ENCODE peak calls at places on chromosome 10, in five cellular contexts. S, J, P, A and E are unnamed samples.
A peak's percentile ranks its signal among the peaks of the same experiment; 100 is the strongest.

GRCh38 chr10:113854757-113855626 is 531 bp downstream of the NHLRC2 start:
- DNase-seq in J (no peak), A (peak; percentile 59), P (peak; percentile 63), S (peak; percentile 62), E (peak; percentile 85)

GRCh38 chr10:98262571-98262970 is 5.4 kb downstream of the LOXL4 start:
- DNase-seq in A (no peak), S (peak; percentile 43), P (peak; percentile 38), J (no peak), E (peak; percentile 81)

GRCh38 chr10:51985326-51985725 is 285.9 kb upstream of the CSTF2T start:
- DNase-seq in J (no peak), S (no peak), A (no peak), P (no peak), E (no peak)

GRCh38 chr10:34890931-34891330 is 75.8 kb upstream of the PARD3 start:
- DNase-seq in J (no peak), P (peak; percentile 30), S (no peak), A (no peak), E (no peak)

GRCh38 chr10:117442944-117443676 is 67.9 kb upstream of the PDZD8 start:
- DNase-seq in A (peak; percentile 75), J (peak; percentile 16), P (peak; percentile 87), S (peak; percentile 77), E (peak; percentile 86)

GRCh38 chr10:118449521-118449920 is 107.4 kb upstream of the FAM204A start:
- DNase-seq in A (no peak), S (no peak), P (no peak), J (no peak), E (no peak)

GRCh38 chr10:96439655-96440217 is 74.0 kb downstream of the TLL2 start:
- DNase-seq in J (no peak), P (no peak), A (no peak), S (no peak), E (no peak)

GRCh38 chr10:9305018-9305655 is 1250.6 kb downstream of the GATA3 start:
- DNase-seq in P (peak; percentile 33), S (peak; percentile 41), J (no peak), A (peak; percentile 14), E (peak; percentile 11)

GRCh38 chr10:124077216-124077615 is 16.2 kb downstream of the CHST15 start:
- DNase-seq in S (no peak), A (no peak), J (no peak), P (no peak), E (no peak)

GRCh38 chr10:51748959-51749358 is 49.6 kb upstream of the CSTF2T start:
- DNase-seq in A (no peak), P (no peak), S (no peak), J (no peak), E (no peak)

GRCh38 chr10:119750391-119751230 is 24.8 kb downstream of the INPP5F start:
- DNase-seq in P (peak; percentile 82), J (peak; percentile 36), S (peak; percentile 80), A (peak; percentile 72), E (peak; percentile 79)

GRCh38 chr10:73931767-73932624 is 21.1 kb downstream of the PLAU start:
- DNase-seq in A (peak; percentile 82), S (peak; percentile 68), J (peak; percentile 50), P (no peak), E (peak; percentile 64)

GRCh38 chr10:131630772-131631258 is 270.0 kb upstream of the PPP2R2D start:
- DNase-seq in P (no peak), J (no peak), A (no peak), S (peak; percentile 7), E (no peak)

GRCh38 chr10:31582365-31583052 is 263.5 kb downstream of the ZEB1 start:
- DNase-seq in S (peak; percentile 48), P (peak; percentile 35), J (no peak), A (no peak), E (no peak)

GRCh38 chr10:103850572-103850895 is 4.8 kb downstream of the SH3PXD2A start:
- DNase-seq in P (no peak), S (no peak), A (no peak), J (no peak), E (no peak)

GRCh38 chr10:109887272-109887671 is 36.0 kb downstream of the XPNPEP1 start:
- DNase-seq in P (no peak), S (no peak), A (no peak), J (no peak), E (no peak)

GRCh38 chr10:80528185-80528700 is 9.5 kb upstream of the SH2D4B start:
- DNase-seq in P (no peak), S (no peak), J (no peak), A (no peak), E (peak; percentile 60)

GRCh38 chr10:89115876-89116627 is 91.1 kb downstream of the CH25H start:
- DNase-seq in A (no peak), J (no peak), S (peak; percentile 9), P (peak; percentile 56), E (peak; percentile 26)

GRCh38 chr10:8069108-8069507 is 14.6 kb downstream of the GATA3 start:
- DNase-seq in S (no peak), A (no peak), J (peak; percentile 28), P (no peak), E (no peak)

GRCh38 chr10:5977471-5978370 is at the start of gene IL15RA:
- DNase-seq in S (peak; percentile 65), P (peak; percentile 82), J (no peak), A (peak; percentile 87), E (peak; percentile 86)

GRCh38 chr10:75211007-75211735 is 575 bp downstream of the VDAC2 start:
- DNase-seq in S (peak; percentile 68), P (peak; percentile 71), J (no peak), A (peak; percentile 76), E (peak; percentile 65)

GRCh38 chr10:79137826-79138225 is 69.1 kb downstream of the ZMIZ1 start:
- DNase-seq in S (no peak), A (no peak), P (no peak), J (peak; percentile 26), E (peak; percentile 98)

GRCh38 chr10:45261946-45262345 is 53.5 kb downstream of the OR13A1 start:
- DNase-seq in A (peak; percentile 58), J (no peak), S (no peak), P (no peak), E (no peak)

GRCh38 chr10:9158675-9159074 is 1104.2 kb downstream of the GATA3 start:
- DNase-seq in P (no peak), J (no peak), S (no peak), A (no peak), E (no peak)

GRCh38 chr10:98321203-98321780 is 53.3 kb upstream of the LOXL4 start:
- DNase-seq in A (no peak), P (no peak), S (no peak), J (no peak), E (peak; percentile 80)

GRCh38 chr10:65419629-65420028 is 1506.2 kb upstream of the LRRTM3 start:
- DNase-seq in J (no peak), A (no peak), S (peak; percentile 45), P (peak; percentile 39), E (no peak)

GRCh38 chr10:28496481-28496961 is 36.4 kb upstream of the WAC start:
- DNase-seq in A (peak; percentile 56), P (no peak), S (no peak), J (no peak), E (no peak)

GRCh38 chr10:87659571-87660483 is at the start of gene PAPSS2:
- DNase-seq in P (peak; percentile 72), A (no peak), S (peak; percentile 75), J (no peak), E (peak; percentile 64)

GRCh38 chr10:65024886-65025285 is 1503.7 kb downstream of the REEP3 start:
- DNase-seq in A (no peak), P (no peak), S (no peak), J (no peak), E (no peak)

GRCh38 chr10:82888809-82889455 is 1013.9 kb downstream of the NRG3 start:
- DNase-seq in P (no peak), J (no peak), S (no peak), A (no peak), E (no peak)

GRCh38 chr10:92342801-92343200 is 51.8 kb downstream of the MARCHF5 start:
- DNase-seq in J (no peak), S (no peak), A (no peak), P (no peak), E (no peak)

GRCh38 chr10:100502926-100503480 is 16.7 kb downstream of the SEC31B start:
- DNase-seq in P (no peak), J (no peak), S (no peak), A (no peak), E (no peak)

GRCh38 chr10:35535136-35535535 is 70.0 kb upstream of the GJD4 start:
- DNase-seq in S (no peak), P (no peak), A (no peak), J (no peak), E (no peak)

DNA sequence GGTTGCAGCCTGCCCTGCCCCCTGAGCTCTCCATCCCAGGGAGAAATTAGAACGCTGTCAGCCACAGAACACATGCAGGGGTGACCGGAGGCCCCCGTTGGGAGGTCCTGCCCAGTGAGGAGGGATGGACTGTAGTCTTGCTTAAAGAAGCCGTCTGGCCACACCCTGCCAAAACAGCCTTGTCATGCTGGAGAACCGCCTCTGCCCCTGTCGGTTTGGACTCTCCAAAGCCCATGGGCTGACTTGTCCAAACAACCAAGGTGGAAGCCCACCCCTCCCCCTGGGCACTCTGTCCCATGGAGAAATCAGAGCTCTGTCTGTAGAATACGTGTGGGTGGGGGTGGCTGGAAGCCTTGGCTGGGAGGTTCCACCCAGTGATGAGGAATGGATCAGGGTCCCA is 12.7 kb upstream of the TBATA start:
- DNase-seq in P (no peak), S (no peak), A (peak; percentile 74), J (no peak), E (no peak)
- H3K4me3 ChIP-seq in P (no peak overlapping the region), S (no peak overlapping the region), A (no peak overlapping the region), J (no peak overlapping the region), E (no peak overlapping the region)

GRCh38 chr10:133391249-133391635 is 2.7 kb upstream of the MTG1 start:
- DNase-seq in J (no peak), A (no peak), P (no peak), S (no peak), E (no peak)

GRCh38 chr10:133390597-133391248 is 3.2 kb upstream of the MTG1 start:
- DNase-seq in A (no peak), S (no peak), P (no peak), J (no peak), E (no peak)

GRCh38 chr10:133388265-133388972 is 5.5 kb upstream of the MTG1 start:
- DNase-seq in J (peak; percentile 60), P (no peak), S (peak; percentile 40), A (peak; percentile 77), E (peak; percentile 81)

GRCh38 chr10:133391761-133392518 is 2.0 kb upstream of the MTG1 start:
- DNase-seq in S (no peak), P (no peak), A (no peak), J (no peak), E (no peak)

GRCh38 chr10:133388973-133389818 is 4.8 kb upstream of the MTG1 start:
- DNase-seq in P (no peak), S (no peak), A (peak; percentile 66), J (peak; percentile 99), E (peak; percentile 80)
- TF ChIP-seq POLR2A in P (no peak), S (no peak), A (no peak), J (peak; percentile 80), E (peak; percentile 24)

DNA sequence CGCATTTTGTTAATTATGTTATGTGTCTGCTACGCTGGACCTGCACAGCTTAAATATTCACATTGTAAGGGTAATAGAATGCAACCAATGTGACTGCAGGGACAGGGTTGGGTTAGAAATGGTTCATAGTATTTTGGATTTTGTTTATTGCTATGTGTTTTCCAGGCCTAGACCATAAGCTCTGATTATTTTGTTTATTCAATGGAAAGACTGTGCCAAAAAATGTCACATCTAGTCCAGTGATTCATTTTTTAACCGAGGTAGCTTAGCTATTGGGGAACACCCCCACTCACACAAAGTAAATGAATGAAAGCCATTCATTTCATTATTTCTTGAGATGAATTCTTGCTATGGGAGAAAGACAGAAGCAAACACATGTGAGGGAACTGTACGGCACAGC is 516.5 kb upstream of the ANKRD30A start:
- DNase-seq in S (no peak), P (peak; percentile 45), J (no peak), A (no peak), E (no peak)
- TF ChIP-seq MAX in S (no peak), P (no peak), J (no peak), A (no peak), E (no peak)

GRCh38 chr10:11465435-11465834 is 146.0 kb downstream of the USP6NL start:
- DNase-seq in S (no peak), P (no peak), A (no peak), J (no peak), E (no peak)
- H3K4me3 ChIP-seq in S (no peak overlapping the region), P (no peak overlapping the region), A (no peak overlapping the region), J (no peak overlapping the region), E (no peak overlapping the region)